ENCODE peak calls at places on chromosomes 5 and 9, in six cellular contexts. R is SK-N-SH, N is coronary artery, O is pancreas, Q is fibroblast of lung, Z is heart left ventricle. I is an unnamed sample.

GRCh38 chr5:74441616-74442015 is 198.9 kb downstream of the ENC1 start:
- DNase-seq in N (no peak), Q (no peak), Z (no peak), R (peak), O (no peak), I (no peak)

GRCh38 chr9:129694265-129694664 is 28.8 kb downstream of the PRRX2 start:
- DNase-seq in N (no peak), R (no peak), Q (no peak), Z (no peak), O (no peak), I (no peak)

GRCh38 chr5:20102291-20102690 is 114.3 kb upstream of the CDH18 start:
- DNase-seq in N (no peak), Q (no peak), O (no peak), Z (no peak), R (no peak), I (no peak)

GRCh38 chr5:93054424-93055165 is 526.4 kb downstream of the NR2F1-AS1 start:
- DNase-seq in Q (peak), R (no peak), N (no peak), Z (no peak), O (no peak), I (no peak)

GRCh38 chr9:123331303-123331702 is 24.7 kb upstream of the CRB2 start:
- DNase-seq in O (no peak), R (no peak), Z (no peak), Q (no peak), N (no peak), I (no peak)

GRCh38 chr9:33823801-33824200 is 6.8 kb downstream of the UBE2R2 start:
- DNase-seq in Z (no peak), O (no peak), N (no peak), Q (no peak), R (no peak), I (no peak)

GRCh38 chr5:147169399-147169798 is 65.4 kb upstream of the STK32A start:
- DNase-seq in Z (no peak), Q (peak), O (no peak), N (no peak), R (no peak), I (no peak)

GRCh38 chr9:129664664-129665007 is 811 bp upstream of the PRRX2 start:
- DNase-seq in Q (no peak), O (no peak), R (peak), N (no peak), Z (no peak), I (no peak)

GRCh38 chr5:106241409-106241808 is 1429.3 kb downstream of the EFNA5 start:
- DNase-seq in O (no peak), R (no peak), Z (no peak), N (no peak), Q (no peak), I (no peak)

GRCh38 chr5:55459572-55459971 is 75.2 kb downstream of the PLPP1 start:
- DNase-seq in O (no peak), Q (no peak), N (no peak), R (no peak), Z (no peak), I (no peak)

GRCh38 chr5:136467632-136468031 is 102.3 kb upstream of the TRPC7 start:
- DNase-seq in O (no peak), Z (no peak), Q (no peak), R (no peak), N (no peak), I (no peak)

GRCh38 chr9:99059074-99059894 is 45.6 kb upstream of the TGFBR1 start:
- DNase-seq in Z (no peak), R (no peak), O (no peak), N (no peak), Q (no peak), I (no peak)

GRCh38 chr5:38466444-38467189 is 89.8 kb downstream of the LIFR start:
- DNase-seq in O (peak), R (no peak), Q (peak), N (peak), Z (peak), I (no peak)

GRCh38 chr9:127537792-127538191 is 74.3 kb upstream of the STXBP1 start:
- DNase-seq in O (no peak), Z (no peak), R (peak), N (no peak), Q (no peak), I (no peak)

DNA sequence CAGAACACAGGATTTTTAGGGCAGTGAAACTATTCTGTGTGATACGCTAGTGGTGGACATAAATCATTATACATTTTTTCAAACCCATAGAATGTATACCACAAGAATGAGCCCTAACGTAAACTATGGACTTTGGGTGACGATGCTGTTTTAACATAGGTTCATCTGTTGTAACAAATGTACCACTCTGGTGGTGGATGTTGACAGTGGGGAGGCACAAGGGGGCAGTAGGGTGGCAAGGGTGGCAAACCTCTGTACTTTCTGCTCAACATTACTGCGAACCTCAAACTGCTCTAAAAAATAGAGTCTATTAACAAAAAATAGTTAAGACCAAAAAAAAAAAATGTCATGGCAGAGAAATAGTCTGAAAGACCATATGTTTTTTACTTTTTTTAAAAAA is 9.1 kb upstream of the MVB12B start:
- DNase-seq in Z (no peak), N (no peak), O (no peak), R (no peak), Q (peak), I (no peak)
- TF ChIP-seq CTCF in Z (peak), N (no peak), O (no peak), R (peak), Q (peak), I (peak)

GRCh38 chr9:21597284-21597683 is 115.2 kb upstream of the IFNE start:
- DNase-seq in Q (no peak), Z (no peak), O (no peak), N (no peak), R (no peak), I (no peak)

GRCh38 chr9:21589344-21590056 is 107.4 kb upstream of the IFNE start:
- DNase-seq in Z (no peak), Q (no peak), N (no peak), R (no peak), O (no peak), I (no peak)

GRCh38 chr9:21591221-21592062 is 109.3 kb upstream of the IFNE start:
- DNase-seq in Z (peak), O (no peak), N (no peak), Q (peak), R (no peak), I (peak)

GRCh38 chr9:21590058-21590996 is 108.2 kb upstream of the IFNE start:
- DNase-seq in Z (no peak), Q (no peak), N (no peak), O (no peak), R (no peak), I (no peak)

DNA sequence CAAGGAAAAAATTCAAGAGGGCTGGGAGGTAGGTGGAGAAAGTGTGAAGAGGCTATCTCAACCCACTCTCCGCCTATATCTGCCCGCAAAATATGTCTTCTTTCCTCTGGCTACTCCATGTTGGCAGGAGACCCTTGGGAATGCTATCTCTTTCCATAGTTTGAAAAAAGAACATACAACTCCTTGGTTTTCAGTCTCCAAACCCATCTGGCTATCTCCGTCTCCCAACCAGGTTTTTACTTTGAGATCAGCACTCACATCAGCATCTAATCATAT is 109.9 kb upstream of the IFNE start:
- DNase-seq in Q (no peak), Z (no peak), R (no peak), N (no peak), O (no peak), I (no peak)
- H3K4me3 ChIP-seq in Q (no peak), Z (no peak), R (no peak), N (no peak), O (no peak), I (no peak)

GRCh38 chr5:57184322-57184721 is 10.5 kb downstream of the GPBP1 start:
- DNase-seq in Z (no peak), O (no peak), Q (no peak), N (no peak), R (no peak), I (no peak)
- TF ChIP-seq CTCF in Z (no peak), O (no peak), Q (no peak), N (no peak), R (no peak), I (no peak)

GRCh38 chr9:223167-223566 is 8.5 kb downstream of the DOCK8 start:
- DNase-seq in Q (no peak), Z (no peak), R (no peak), N (no peak), O (no peak), I (no peak)

GRCh38 chr9:221989-222776 is 7.5 kb downstream of the DOCK8 start:
- DNase-seq in O (no peak), N (no peak), Z (no peak), Q (no peak), R (no peak), I (no peak)

GRCh38 chr9:224540-225520 is 10.2 kb downstream of the DOCK8 start:
- DNase-seq in Z (no peak), O (no peak), N (no peak), R (no peak), Q (no peak), I (no peak)

GRCh38 chr9:228929-229695 is 14.4 kb downstream of the DOCK8 start:
- DNase-seq in Q (no peak), Z (no peak), N (no peak), O (no peak), R (no peak), I (no peak)

GRCh38 chr9:227882-228281 is 13.2 kb downstream of the DOCK8 start:
- DNase-seq in R (no peak), N (no peak), O (no peak), Q (no peak), Z (no peak), I (no peak)
- H3K4me3 ChIP-seq in R (no peak), N (no peak), O (no peak), Q (no peak), Z (no peak), I (no peak)

GRCh38 chr5:65262094-65262493 is 219.6 kb downstream of the ADAMTS6 start:
- DNase-seq in N (no peak), O (no peak), Z (no peak), Q (no peak), R (peak), I (no peak)
- TF ChIP-seq CTCF in N (no peak), O (no peak), Z (no peak), Q (no peak), R (no peak), I (no peak)

DNA sequence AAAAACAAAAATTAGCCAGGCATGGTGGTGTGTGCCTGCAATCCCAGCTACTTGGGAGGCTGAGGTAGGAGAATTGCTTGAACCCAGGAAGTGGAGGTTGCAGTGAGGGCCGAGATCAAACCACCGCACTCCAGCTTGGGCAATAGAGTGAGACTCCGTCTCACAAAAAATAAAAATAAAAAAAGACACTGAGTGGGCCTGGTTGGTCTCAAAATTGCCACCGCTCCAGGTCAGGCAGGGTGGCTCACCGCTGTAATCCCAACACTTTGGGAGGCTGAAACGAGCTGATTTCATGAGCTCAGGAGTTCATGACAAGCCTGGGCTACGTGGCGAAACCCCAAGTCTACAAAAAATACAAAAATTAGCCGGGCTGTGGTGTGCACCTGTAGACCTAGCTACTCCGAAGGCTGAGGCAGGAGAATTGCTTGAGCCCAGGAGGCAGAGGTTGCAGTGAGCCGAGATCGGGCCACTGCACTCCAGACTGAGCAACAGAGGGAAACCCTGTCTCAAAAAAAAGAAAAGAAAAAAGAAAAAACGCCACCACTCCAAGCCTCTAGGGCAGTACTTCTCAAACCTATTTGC is 1.8 kb downstream of the STK10 start:
- DNase-seq in N (no peak), Q (no peak), O (no peak), R (no peak), Z (no peak), I (no peak)
- H3K4me3 ChIP-seq in N (peak), Q (peak), O (peak), R (peak), Z (no peak), I (peak)

GRCh38 chr5:169006206-169006605 is 294.7 kb downstream of the SLIT3 start:
- DNase-seq in R (no peak), Z (no peak), Q (no peak), N (no peak), O (no peak), I (no peak)

GRCh38 chr5:169001392-169001791 is 299.5 kb downstream of the SLIT3 start:
- DNase-seq in Q (no peak), O (no peak), Z (no peak), N (no peak), R (no peak), I (no peak)

GRCh38 chr5:169004551-169004950 is 296.4 kb downstream of the SLIT3 start:
- DNase-seq in Z (no peak), R (no peak), Q (no peak), O (no peak), N (no peak), I (no peak)

GRCh38 chr5:169002941-169003555 is 297.9 kb downstream of the SLIT3 start:
- DNase-seq in Z (no peak), N (no peak), R (no peak), O (no peak), Q (no peak), I (no peak)

DNA sequence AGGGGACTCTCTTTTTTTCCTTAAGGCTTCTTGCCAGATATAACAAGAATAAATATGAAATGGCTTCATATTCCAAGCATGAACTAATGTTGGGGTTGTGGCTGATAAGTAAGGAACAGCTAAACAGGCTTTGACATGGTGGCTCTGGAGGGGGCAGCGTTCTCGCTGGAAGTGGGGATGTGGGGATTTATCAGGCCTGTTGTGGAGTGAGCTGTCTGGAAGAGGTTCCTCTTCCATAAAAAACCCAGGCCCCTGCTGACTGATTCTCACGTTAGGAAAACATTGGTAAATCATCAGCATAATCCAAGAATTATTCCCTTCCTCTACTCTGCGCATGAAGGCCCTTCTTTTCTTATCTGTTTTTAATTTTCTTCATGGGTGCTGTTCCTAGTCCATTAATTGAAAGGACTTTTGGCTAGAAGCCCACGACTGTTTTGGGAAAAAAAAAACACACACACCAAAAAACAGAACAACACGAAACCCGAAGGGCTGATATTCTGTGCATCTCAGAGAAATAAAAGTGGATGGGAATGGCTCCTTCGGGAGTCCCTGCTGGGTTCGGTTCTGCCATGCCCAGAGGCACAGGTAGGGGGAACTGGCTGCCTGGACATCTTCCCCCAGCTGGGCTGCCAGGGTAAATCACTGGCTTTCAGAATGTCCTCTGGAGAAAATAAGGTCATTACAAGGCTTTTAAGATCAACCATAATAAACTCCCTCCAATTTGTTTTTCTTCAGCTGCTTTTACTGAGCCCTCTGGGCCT is 297.0 kb downstream of the SLIT3 start:
- DNase-seq in N (no peak), Q (no peak), R (peak), O (no peak), Z (no peak), I (no peak)
- TF ChIP-seq CTCF in N (peak), Q (peak), R (peak), O (no peak), Z (peak), I (peak)

DNA sequence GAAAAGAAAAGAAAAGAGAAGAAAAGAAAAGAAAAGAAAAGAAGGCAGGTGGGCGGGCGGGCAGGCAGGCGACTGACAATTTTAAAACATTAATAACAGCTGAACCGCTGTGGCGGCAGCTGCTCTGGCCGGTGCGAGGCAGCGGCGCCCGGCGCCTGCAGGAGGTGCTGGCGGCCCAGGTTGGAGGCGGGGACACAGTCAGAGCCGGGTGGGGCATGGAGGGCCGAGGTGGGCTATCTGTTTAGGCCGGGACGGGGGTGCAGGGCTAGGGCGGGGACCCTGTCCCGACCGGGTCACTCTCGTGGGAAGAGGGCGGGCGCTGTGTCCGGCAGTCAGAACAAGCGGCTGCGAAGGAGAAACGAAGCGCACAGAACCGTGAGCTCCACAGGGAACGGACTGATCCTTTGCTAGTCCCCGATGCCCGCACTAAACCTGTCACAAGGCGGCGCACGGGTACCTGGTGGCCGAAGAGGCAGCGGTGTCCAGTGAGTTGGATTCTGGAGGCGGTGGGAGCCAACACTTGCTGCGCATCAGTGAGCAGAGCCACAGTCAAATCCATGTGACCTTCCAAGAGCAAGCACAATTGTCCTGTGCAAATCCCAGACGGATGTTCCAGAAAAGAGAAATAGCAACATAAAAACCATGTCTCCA is 13.6 kb upstream of the ALDOB start:
- DNase-seq in Z (peak), N (peak), Q (peak), R (peak), O (peak), I (peak)
- H3K4me3 ChIP-seq in Z (peak), N (peak), Q (peak), R (peak), O (peak), I (peak)

DNA sequence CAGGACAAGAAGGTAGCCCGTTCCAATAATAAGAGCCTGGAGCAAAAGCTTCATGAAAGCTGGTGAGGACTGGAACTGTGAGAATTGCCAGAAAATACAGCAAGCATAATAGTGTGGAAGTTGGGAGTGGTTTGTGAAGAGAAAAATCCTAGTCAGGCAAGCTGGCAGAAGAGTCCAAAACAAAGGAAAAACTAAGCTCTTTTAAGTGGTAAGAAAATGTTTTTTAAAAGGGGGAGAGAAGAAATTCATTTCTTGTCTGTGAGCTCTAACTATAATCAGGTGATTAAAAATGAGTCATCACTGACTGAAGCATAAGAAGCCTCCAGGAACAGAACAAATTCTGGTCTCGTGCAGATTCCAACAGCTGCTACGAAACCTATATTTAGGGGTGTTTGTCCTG is 102.6 kb downstream of the CAAP1 start:
- DNase-seq in R (no peak), N (no peak), O (no peak), Q (peak), Z (no peak), I (no peak)
- TF ChIP-seq CTCF in R (no peak), N (no peak), O (no peak), Q (no peak), Z (no peak), I (no peak)

DNA sequence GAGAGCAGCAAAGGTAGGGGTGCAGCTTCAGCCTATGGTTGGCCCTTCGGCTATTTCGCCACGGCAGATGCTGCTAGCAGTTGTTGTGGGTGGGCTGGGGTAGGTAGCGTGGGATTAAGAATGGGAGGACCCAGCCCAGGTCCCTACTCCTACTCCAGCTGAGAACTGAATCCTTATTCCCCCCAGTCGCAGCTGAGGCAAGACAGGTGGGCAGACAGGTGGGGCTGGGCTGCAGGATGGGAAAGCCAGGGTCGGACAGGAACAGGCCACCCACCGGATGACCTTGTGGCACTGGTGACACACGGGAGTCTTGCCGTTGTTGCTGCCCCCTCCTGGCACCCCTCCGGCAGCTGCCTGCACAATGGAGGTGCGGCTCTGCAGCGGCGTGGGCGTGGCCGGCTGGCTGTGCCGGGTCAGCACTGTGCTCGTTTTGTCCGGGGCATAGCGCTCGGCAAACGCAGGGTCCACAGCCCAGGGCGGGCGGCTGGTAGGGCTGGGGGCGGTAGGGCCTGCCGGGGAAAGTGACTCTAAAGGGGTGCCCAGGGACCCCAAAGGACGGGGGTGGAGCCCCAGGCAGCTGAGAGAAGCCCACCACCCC is 8.2 kb downstream of the PDLIM7 start:
- DNase-seq in N (no peak), O (peak), Q (no peak), Z (peak), R (peak), I (no peak)
- H3K4me3 ChIP-seq in N (peak), O (no peak), Q (no peak), Z (no peak), R (no peak), I (no peak)

I was measured in HFF-Myc.